ENCODE peak calls at places on chromosome 13, in seven cellular contexts. N is NCI-H1930; D is endodermal cell; L is iris pigment epithelial cell; R is activated naive CD8-positive, alpha-beta T cell treated with anti-CD3 and anti-CD28 coated beads, Interleukin-2, amount 50 U/mL, for 16 hours; W is activated CD4-positive, alpha-beta T cell treated with anti-CD3 and anti-CD28 coated beads for 1 hour; M is effector CD4-positive, alpha-beta T cell. Y is an unnamed sample.

GRCh38 chr13:42803563-42804212 is 22.3 kb downstream of the FAM216B start:
- DNase-seq in N (no peak), D (no peak), L (peak; percentile 76), R (no peak), W (no peak), M (no peak), Y (no peak)

GRCh38 chr13:114019367-114019766 is 45.5 kb upstream of the C13orf46 start:
- DNase-seq in N (no peak), D (peak; percentile 78), L (no peak), R (peak; percentile 17), W (peak; percentile 22), M (no peak), Y (no peak)

GRCh38 chr13:52348081-52348480 is 57.9 kb downstream of the THSD1 start:
- DNase-seq in N (no peak), D (no peak), L (peak; percentile 81), R (no peak), W (no peak), M (no peak), Y (peak; percentile 73)

GRCh38 chr13:72556945-72557344 is 170.5 kb downstream of the MZT1 start:
- DNase-seq in N (no peak), D (no peak), L (no peak), R (no peak), W (no peak), M (no peak), Y (no peak)

GRCh38 chr13:105196052-105196451 is 1339.4 kb downstream of the EFNB2 start:
- DNase-seq in N (no peak), D (peak; percentile 60), L (peak; percentile 80), R (no peak), W (no peak), M (no peak), Y (peak; percentile 12)

GRCh38 chr13:105982219-105982618 is 553.2 kb downstream of the EFNB2 start:
- DNase-seq in N (no peak), D (peak; percentile 83), L (no peak), R (no peak), W (no peak), M (no peak), Y (no peak)

GRCh38 chr13:28503182-28503980 is 8.5 kb upstream of the FLT1 start:
- DNase-seq in N (no peak), D (peak; percentile 70), L (peak; percentile 32), R (no peak), W (no peak), M (no peak), Y (no peak)

GRCh38 chr13:113854238-113855011 is 9.5 kb downstream of the GAS6 start:
- DNase-seq in N (no peak), D (peak; percentile 54), L (no peak), R (no peak), W (no peak), M (no peak), Y (peak; percentile 77)

GRCh38 chr13:99803141-99803540 is 168.4 kb downstream of the ZIC5 start:
- DNase-seq in N (no peak), D (no peak), L (no peak), R (no peak), W (no peak), M (no peak), Y (no peak)

GRCh38 chr13:24279267-24279666 is 30.1 kb upstream of the C1QTNF9 start:
- DNase-seq in N (no peak), D (peak; percentile 37), L (no peak), R (no peak), W (no peak), M (no peak), Y (no peak)

GRCh38 chr13:82791035-82791434 is 1091.2 kb downstream of the SLITRK1 start:
- DNase-seq in N (no peak), D (no peak), L (no peak), R (no peak), W (no peak), M (no peak), Y (no peak)

GRCh38 chr13:113959198-113959597 is 14.7 kb downstream of the C13orf46 start:
- DNase-seq in N (no peak), D (no peak), L (no peak), R (no peak), W (no peak), M (no peak), Y (no peak)

Y was measured in hepatic stellate cell.